ENCODE peak calls at places on chromosome 7, in ten cellular contexts. U, S, K, W, Q, Z, L, M, P and I are unnamed samples.
A peak's percentile ranks its signal among the peaks of the same experiment; 100 is the strongest.

GRCh38 chr7:43954524-43955228 is 28.4 kb downstream of the UBE2D4 start:
- DNase-seq in S (peak; percentile 5), U (peak; percentile 4), P (peak; percentile 7), K (peak; percentile 63), M (peak; percentile 65), Q (peak; percentile 62), W (peak; percentile 54), Z (no peak), L (peak; percentile 60), I (peak; percentile 37)

GRCh38 chr7:87627634-87627994 is 584 bp upstream of the RUNDC3B start:
- DNase-seq in Z (peak; percentile 29), S (no peak), Q (no peak), P (no peak), K (peak; percentile 6), W (no peak), L (no peak), M (no peak), U (no peak), I (no peak)

GRCh38 chr7:114008696-114009095 is 89.9 kb upstream of the PPP1R3A start:
- DNase-seq in Q (no peak), W (no peak), M (no peak), S (no peak), K (no peak), L (no peak), U (no peak), Z (no peak), P (no peak), I (no peak)

GRCh38 chr7:123580406-123581161 is 21.0 kb upstream of the ASB15 start:
- DNase-seq in S (no peak), L (peak; percentile 44), P (no peak), Z (no peak), U (no peak), Q (no peak), K (peak; percentile 28), M (peak; percentile 66), W (peak; percentile 17), I (no peak)

GRCh38 chr7:157676456-157677255 is 339.9 kb downstream of the DNAJB6 start:
- DNase-seq in Z (no peak), S (no peak), W (no peak), L (no peak), U (no peak), P (no peak), K (no peak), Q (no peak), M (no peak), I (no peak)

GRCh38 chr7:79868010-79868409 is 266.6 kb upstream of the GNAI1 start:
- DNase-seq in K (peak; percentile 9), U (no peak), Z (no peak), Q (no peak), S (no peak), L (peak; percentile 25), M (no peak), P (no peak), W (no peak), I (no peak)

GRCh38 chr7:93046641-93047040 is 71.1 kb downstream of the SAMD9 start:
- DNase-seq in W (no peak), S (peak; percentile 47), K (no peak), L (no peak), M (peak; percentile 32), Z (no peak), U (no peak), Q (no peak), P (no peak), I (no peak)

GRCh38 chr7:141073641-141074161 is at the start of gene TMEM178B:
- DNase-seq in K (peak; percentile 15), S (peak; percentile 44), W (no peak), P (no peak), M (peak; percentile 3), U (peak; percentile 7), Z (no peak), Q (no peak), L (no peak), I (no peak)

GRCh38 chr7:19772858-19773337 is 519 bp downstream of the TMEM196 start:
- DNase-seq in K (peak; percentile 33), U (no peak), Q (no peak), M (peak; percentile 84), L (peak; percentile 13), S (peak; percentile 37), Z (no peak), W (no peak), P (no peak), I (peak; percentile 5)

GRCh38 chr7:117531845-117532244 is 52.0 kb downstream of the CFTR start:
- DNase-seq in U (no peak), K (no peak), Q (no peak), Z (no peak), S (no peak), W (no peak), P (no peak), L (no peak), M (no peak), I (no peak)

GRCh38 chr7:150901160-150902035 is 49.1 kb downstream of the AOC1 start:
- DNase-seq in M (no peak), Z (no peak), U (no peak), S (no peak), P (no peak), W (no peak), Q (no peak), L (no peak), K (no peak), I (no peak)

GRCh38 chr7:55111007-55111406 is 92.2 kb downstream of the EGFR start:
- DNase-seq in L (peak; percentile 92), K (peak; percentile 49), U (no peak), S (no peak), Q (no peak), M (no peak), P (no peak), Z (no peak), W (no peak), I (peak; percentile 62)

GRCh38 chr7:33744293-33744692 is 161.0 kb upstream of the BMPER start:
- DNase-seq in U (no peak), Q (no peak), S (no peak), L (no peak), K (peak; percentile 31), Z (no peak), P (no peak), W (peak; percentile 23), M (peak; percentile 57), I (no peak)

GRCh38 chr7:104923010-104923421 is 91.0 kb upstream of the KMT2E start:
- DNase-seq in S (peak; percentile 55), W (peak; percentile 86), L (peak; percentile 87), P (peak; percentile 62), Z (no peak), Q (no peak), M (peak; percentile 88), U (peak; percentile 76), K (peak; percentile 86), I (peak; percentile 71)

GRCh38 chr7:157233677-157234076 is 95.0 kb downstream of the UBE3C start:
- DNase-seq in U (no peak), K (peak; percentile 42), Z (no peak), W (no peak), S (no peak), Q (no peak), L (peak; percentile 33), P (no peak), M (no peak), I (no peak)

GRCh38 chr7:111103678-111104274 is 12.8 kb downstream of the LRRN3 start:
- DNase-seq in U (no peak), P (no peak), S (no peak), W (no peak), K (no peak), Q (no peak), M (no peak), L (no peak), Z (no peak), I (no peak)

GRCh38 chr7:38398725-38399321 is 125.4 kb upstream of the TARP start:
- DNase-seq in Q (no peak), Z (no peak), S (peak; percentile 45), P (peak; percentile 56), M (peak; percentile 77), K (peak; percentile 43), U (peak; percentile 58), W (peak; percentile 17), L (peak; percentile 41), I (peak; percentile 13)

GRCh38 chr7:84237533-84238173 is 43.1 kb upstream of the SEMA3A start:
- DNase-seq in K (peak; percentile 94), W (no peak), Q (no peak), U (no peak), M (no peak), S (no peak), Z (no peak), P (no peak), L (peak; percentile 78), I (peak; percentile 70)

GRCh38 chr7:2032876-2033407 is 199.8 kb downstream of the MAD1L1 start:
- DNase-seq in K (no peak), M (no peak), Q (peak; percentile 5), Z (no peak), L (no peak), W (no peak), S (no peak), P (no peak), U (no peak), I (no peak)

GRCh38 chr7:92296235-92296634 is 50.5 kb downstream of the ANKIB1 start:
- DNase-seq in U (no peak), M (no peak), W (no peak), K (no peak), P (no peak), Q (no peak), S (no peak), Z (no peak), L (no peak), I (no peak)

GRCh38 chr7:79090543-79090942 is 362.9 kb downstream of the MAGI2 start:
- DNase-seq in S (no peak), M (no peak), K (peak; percentile 47), U (no peak), L (peak; percentile 3), Z (no peak), Q (no peak), W (no peak), P (no peak), I (no peak)

GRCh38 chr7:129825005-129825553 is 127.7 kb downstream of the UBE2H start:
- DNase-seq in K (peak; percentile 59), W (no peak), Z (no peak), S (peak; percentile 31), Q (peak; percentile 48), L (peak; percentile 26), U (peak; percentile 14), P (no peak), M (peak; percentile 59), I (no peak)

GRCh38 chr7:144459635-144460034 is 56.1 kb upstream of the NOBOX start:
- DNase-seq in P (no peak), L (no peak), U (no peak), W (no peak), M (no peak), S (no peak), Q (no peak), K (no peak), Z (no peak), I (no peak)

GRCh38 chr7:102248456-102249395 is 37.9 kb upstream of the SH2B2 start:
- DNase-seq in S (no peak), W (no peak), U (no peak), Z (no peak), K (no peak), Q (no peak), M (no peak), P (no peak), L (no peak), I (no peak)

GRCh38 chr7:27168265-27168947 is 3.1 kb upstream of the HOXA9 start:
- DNase-seq in U (no peak), Q (no peak), P (peak; percentile 29), W (no peak), K (peak; percentile 81), L (peak; percentile 73), Z (no peak), S (no peak), M (no peak), I (peak; percentile 53)

GRCh38 chr7:103984050-103984449 is 5.4 kb downstream of the RELN start:
- DNase-seq in P (no peak), Z (no peak), K (no peak), S (no peak), Q (no peak), W (no peak), M (no peak), L (no peak), U (no peak), I (no peak)

GRCh38 chr7:36283711-36284130 is 105.9 kb upstream of the ANLN start:
- DNase-seq in Q (no peak), U (no peak), W (peak; percentile 99), M (no peak), Z (peak; percentile 16), L (no peak), S (no peak), K (no peak), P (no peak), I (no peak)

GRCh38 chr7:124552217-124552616 is 213.4 kb downstream of the GPR37 start:
- DNase-seq in L (no peak), Z (no peak), M (no peak), Q (no peak), P (no peak), S (no peak), W (no peak), U (no peak), K (peak; percentile 25), I (no peak)